ENCODE peak calls at places on chromosomes 13 and 19, in nine cellular contexts. M is substantia nigra; I is posterior vena cava; G is amygdala; E is stimulated activated CD8-positive, alpha-beta memory T cell treated with anti-CD3 and anti-CD28 coated beads, Interleukin-4, amount 100 ng/mL, for 4 hours; Y is frontal cortex; L is neural crest cell; D is NCI-H1092 treated with DMSO at 0.1 percent for 48 hours; H is T-cell. B is an unnamed sample.

GRCh38 chr13:107342747-107343146 is 774.8 kb upstream of the ARGLU1 start:
- DNase-seq in M (no peak), I (no peak), G (no peak), E (no peak), Y (no peak), L (no peak), D (no peak), H (no peak), B (no peak)

GRCh38 chr13:44540761-44541434 is 35.2 kb downstream of the TSC22D1 start:
- DNase-seq in M (no peak), I (no peak), G (no peak), E (no peak), Y (no peak), L (no peak), D (no peak), H (no peak), B (no peak)

GRCh38 chr19:15702590-15702930 is 25.3 kb upstream of the OR10H2 start:
- DNase-seq in M (no peak), I (peak; percentile 93), G (no peak), E (no peak), Y (no peak), L (no peak), D (peak; percentile 5), H (peak; percentile 29), B (no peak)

GRCh38 chr13:27744861-27745260 is 47.4 kb upstream of the GSX1 start:
- DNase-seq in M (no peak), I (no peak), G (no peak), E (no peak), Y (no peak), L (peak; percentile 43), D (no peak), H (no peak), B (peak; percentile 40)

GRCh38 chr13:32445461-32445860 is 17.5 kb upstream of the N4BP2L1 start:
- DNase-seq in M (no peak), I (no peak), G (no peak), E (no peak), Y (no peak), L (no peak), D (no peak), H (no peak), B (no peak)

GRCh38 chr13:46866150-46866549 is 30.7 kb downstream of the HTR2A start:
- DNase-seq in M (no peak), I (no peak), G (no peak), E (no peak), Y (no peak), L (peak; percentile 11), D (no peak), H (no peak), B (peak; percentile 3)

GRCh38 chr19:11461453-11461852 is 19.4 kb downstream of the ELAVL3 start:
- DNase-seq in M (no peak), I (no peak), G (no peak), E (no peak), Y (no peak), L (no peak), D (no peak), H (no peak), B (no peak)

GRCh38 chr13:70098669-70099068 is 9.0 kb upstream of the ATXN8OS start:
- DNase-seq in M (no peak), I (no peak), G (no peak), E (no peak), Y (no peak), L (no peak), D (peak; percentile 38), H (no peak), B (no peak)

GRCh38 chr19:49613374-49613773 is 22.4 kb downstream of the PRR12 start:
- DNase-seq in M (no peak), I (no peak), G (no peak), E (no peak), Y (no peak), L (no peak), D (no peak), H (no peak), B (no peak)

GRCh38 chr13:33169273-33169980 is 116.1 kb downstream of the STARD13 start:
- DNase-seq in M (no peak), I (no peak), G (no peak), E (no peak), Y (no peak), L (no peak), D (no peak), H (no peak), B (no peak)

GRCh38 chr13:108597943-108598342 is 31.5 kb upstream of the MYO16 start:
- DNase-seq in M (no peak), I (no peak), G (no peak), E (no peak), Y (no peak), L (no peak), D (no peak), H (no peak), B (no peak)

GRCh38 chr13:34933349-34933748 is 8.7 kb upstream of the NBEA start:
- DNase-seq in M (no peak), I (no peak), G (no peak), E (no peak), Y (no peak), L (no peak), D (no peak), H (no peak), B (no peak)

GRCh38 chr19:17948967-17949930 is 16.4 kb downstream of the CCDC124 start:
- DNase-seq in M (no peak), I (no peak), G (peak; percentile 30), E (no peak), Y (peak; percentile 44), L (no peak), D (peak; percentile 63), H (no peak), B (no peak)

GRCh38 chr19:19356500-19356899 is 35.9 kb downstream of the MAU2 start:
- DNase-seq in M (no peak), I (no peak), G (no peak), E (no peak), Y (no peak), L (no peak), D (no peak), H (no peak), B (no peak)

GRCh38 chr13:26529441-26529840 is 28.0 kb upstream of the WASF3 start:
- DNase-seq in M (no peak), I (no peak), G (no peak), E (no peak), Y (no peak), L (peak; percentile 67), D (no peak), H (no peak), B (peak; percentile 46)

GRCh38 chr13:53189162-53189561 is 160.5 kb downstream of the OLFM4 start:
- DNase-seq in M (no peak), I (no peak), G (no peak), E (no peak), Y (no peak), L (no peak), D (no peak), H (no peak), B (no peak)

GRCh38 chr19:2754659-2755447 is 15.0 kb upstream of the SLC39A3 start:
- DNase-seq in M (no peak), I (no peak), G (no peak), E (no peak), Y (no peak), L (no peak), D (no peak), H (no peak), B (no peak)

GRCh38 chr19:5290336-5291262 is 50.0 kb downstream of the PTPRS start:
- DNase-seq in M (peak; percentile 76), I (no peak), G (peak; percentile 62), E (no peak), Y (peak; percentile 73), L (no peak), D (no peak), H (no peak), B (no peak)